ENCODE peak calls at places on chromosomes 16 and 17, in four cellular contexts. E, R, P and C are unnamed samples. For H3K4me1, the result is how much of the 10 kb centered on the place peaks cover.

GRCh38 chr16:90057738-90058173 is 19.4 kb downstream of the PRDM7 start:
- DNase-seq in E (peak), P (no peak), R (no peak), C (no peak)

GRCh38 chr17:83174859-83175550 is 95.6 kb downstream of the METRNL start:
- DNase-seq in P (peak), R (no peak), E (no peak), C (peak)

GRCh38 chr16:75836377-75837010 is 110.2 kb upstream of the CPHXL start:
- DNase-seq in P (no peak), E (no peak), R (no peak), C (no peak)

GRCh38 chr16:23608194-23608593 is 12.1 kb upstream of the NDUFAB1 start:
- DNase-seq in E (no peak), P (no peak), R (no peak), C (no peak)

GRCh38 chr16:17230932-17231581 is 239.7 kb downstream of the XYLT1 start:
- DNase-seq in E (no peak), R (no peak), P (no peak), C (no peak)

GRCh38 chr17:61331886-61332285 is 67.8 kb upstream of the TBX2 start:
- DNase-seq in P (no peak), R (no peak), E (no peak), C (no peak)

GRCh38 chr16:56477096-56477878 is 25.9 kb downstream of the OGFOD1 start:
- DNase-seq in P (no peak), R (no peak), E (peak), C (no peak)

GRCh38 chr17:70829876-70830275 is 660.5 kb downstream of the KCNJ2 start:
- DNase-seq in P (no peak), R (no peak), E (no peak), C (no peak)

GRCh38 chr17:35368086-35368824 is 5.2 kb downstream of the SLFN11 start:
- DNase-seq in P (peak), R (no peak), E (no peak), C (no peak)

GRCh38 chr16:87346517-87347060 is 29.4 kb upstream of the C16orf95 start:
- DNase-seq in P (no peak), R (no peak), E (no peak), C (no peak)

GRCh38 chr16:74623214-74623842 is 16.4 kb upstream of the GLG1 start:
- DNase-seq in E (peak), R (no peak), P (no peak), C (peak)

GRCh38 chr17:69809331-69809730 is 265.7 kb upstream of the KCNJ16 start:
- DNase-seq in R (no peak), E (no peak), P (no peak), C (no peak)

GRCh38 chr17:21262259-21262993 is 9.2 kb upstream of the NATD1 start:
- DNase-seq in P (no peak), R (no peak), E (no peak), C (no peak)

GRCh38 chr16:6949240-6949639 is 383.4 kb upstream of the RBFOX1 start:
- DNase-seq in P (no peak), E (no peak), R (no peak), C (no peak)

GRCh38 chr17:55726440-55726839 is 3.8 kb upstream of the TMEM100 start:
- DNase-seq in R (no peak), P (no peak), E (peak), C (peak)

GRCh38 chr16:76345093-76345735 is 68.0 kb downstream of the CNTNAP4 start:
- DNase-seq in R (no peak), P (no peak), E (no peak), C (no peak)

GRCh38 chr16:81357711-81358270 is 43.0 kb downstream of the GAN start:
- DNase-seq in E (no peak), R (no peak), P (no peak), C (no peak)

GRCh38 chr16:78609542-78610253 is 510.2 kb downstream of the WWOX start:
- DNase-seq in R (no peak), E (no peak), P (no peak), C (no peak)

GRCh38 chr17:70169707-70170597 is 620 bp downstream of the KCNJ2 start:
- DNase-seq in R (no peak), E (no peak), P (no peak), C (no peak)

GRCh38 chr16:18936727-18937340 is 10.6 kb upstream of the SMG1 start:
- DNase-seq in P (no peak), E (no peak), R (no peak), C (no peak)

GRCh38 chr17:81431545-81432482 is 36.6 kb downstream of the BAHCC1 start:
- DNase-seq in R (no peak), E (no peak), P (no peak), C (no peak)
- H3K4me1 ChIP-seq in R (under half), E (under half), P (under half), C (half or more)

GRCh38 chr17:40178021-40178601 is 841 bp downstream of the RAPGEFL1 start:
- DNase-seq in P (no peak), R (no peak), E (no peak), C (no peak)
- H3K4me3 ChIP-seq in P (peak), R (no peak), E (peak), C (no peak)

GRCh38 chr17:73722163-73722562 is 77.9 kb upstream of the SDK2 start:
- DNase-seq in E (no peak), P (peak), R (no peak), C (no peak)

GRCh38 chr17:73718912-73719311 is 74.7 kb upstream of the SDK2 start:
- DNase-seq in E (no peak), P (no peak), R (no peak), C (peak)

GRCh38 chr17:73718362-73718761 is 74.1 kb upstream of the SDK2 start:
- DNase-seq in E (no peak), R (no peak), P (no peak), C (no peak)

GRCh38 chr17:73719588-73720071 is 75.4 kb upstream of the SDK2 start:
- DNase-seq in P (no peak), R (no peak), E (no peak), C (peak)

GRCh38 chr17:73720187-73720834 is 76.1 kb upstream of the SDK2 start:
- DNase-seq in R (no peak), P (peak), E (no peak), C (peak)
- H3K4me1 ChIP-seq in R (under half), P (under half), E (under half), C (under half)

GRCh38 chr17:39867891-39868553 is at the start of gene ZPBP2:
- DNase-seq in R (peak), P (peak), E (no peak), C (no peak)
- H3K4me3 ChIP-seq in R (peak), P (peak), E (no peak), C (no peak)

GRCh38 chr17:1577657-1578428 is 15.3 kb upstream of the PITPNA start:
- DNase-seq in P (no peak), E (no peak), R (no peak), C (no peak)

GRCh38 chr17:1573932-1574696 is 11.5 kb upstream of the PITPNA start:
- DNase-seq in E (peak), P (peak), R (peak), C (peak)

GRCh38 chr17:1576500-1576899 is 13.9 kb upstream of the PITPNA start:
- DNase-seq in P (no peak), R (no peak), E (no peak), C (no peak)

GRCh38 chr17:1574697-1575471 is 12.3 kb upstream of the PITPNA start:
- DNase-seq in E (no peak), P (no peak), R (no peak), C (no peak)

DNA sequence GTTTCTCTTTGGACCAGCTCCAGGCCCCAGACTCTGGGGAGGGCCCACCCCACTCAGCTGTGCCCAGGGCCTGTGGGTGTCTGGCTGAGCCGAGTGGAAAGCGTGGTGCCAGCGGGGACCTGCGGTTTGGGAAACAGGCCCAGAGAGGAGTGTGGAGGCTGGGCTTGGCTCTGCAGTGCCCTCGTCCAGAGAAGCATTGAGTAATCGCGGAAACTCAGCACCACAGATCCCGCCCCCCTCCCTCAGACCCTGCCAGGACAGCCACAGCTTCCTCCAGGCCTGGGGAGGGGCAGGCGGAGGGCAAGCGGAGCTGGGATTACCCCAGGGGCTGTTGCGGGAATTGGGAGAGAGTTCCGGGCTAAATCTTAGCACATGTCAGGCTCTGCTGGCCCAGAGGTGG is 14.6 kb upstream of the PITPNA start:
- DNase-seq in R (no peak), E (peak), P (no peak), C (peak)
- H3K4me1 ChIP-seq in R (under half), E (under half), P (under half), C (under half)

GRCh38 chr17:1484060-1484535 is 8.4 kb downstream of the MYO1C start:
- DNase-seq in E (no peak), R (no peak), P (no peak), C (no peak)
- H3K4me3 ChIP-seq in E (no peak), R (no peak), P (no peak), C (no peak)

DNA sequence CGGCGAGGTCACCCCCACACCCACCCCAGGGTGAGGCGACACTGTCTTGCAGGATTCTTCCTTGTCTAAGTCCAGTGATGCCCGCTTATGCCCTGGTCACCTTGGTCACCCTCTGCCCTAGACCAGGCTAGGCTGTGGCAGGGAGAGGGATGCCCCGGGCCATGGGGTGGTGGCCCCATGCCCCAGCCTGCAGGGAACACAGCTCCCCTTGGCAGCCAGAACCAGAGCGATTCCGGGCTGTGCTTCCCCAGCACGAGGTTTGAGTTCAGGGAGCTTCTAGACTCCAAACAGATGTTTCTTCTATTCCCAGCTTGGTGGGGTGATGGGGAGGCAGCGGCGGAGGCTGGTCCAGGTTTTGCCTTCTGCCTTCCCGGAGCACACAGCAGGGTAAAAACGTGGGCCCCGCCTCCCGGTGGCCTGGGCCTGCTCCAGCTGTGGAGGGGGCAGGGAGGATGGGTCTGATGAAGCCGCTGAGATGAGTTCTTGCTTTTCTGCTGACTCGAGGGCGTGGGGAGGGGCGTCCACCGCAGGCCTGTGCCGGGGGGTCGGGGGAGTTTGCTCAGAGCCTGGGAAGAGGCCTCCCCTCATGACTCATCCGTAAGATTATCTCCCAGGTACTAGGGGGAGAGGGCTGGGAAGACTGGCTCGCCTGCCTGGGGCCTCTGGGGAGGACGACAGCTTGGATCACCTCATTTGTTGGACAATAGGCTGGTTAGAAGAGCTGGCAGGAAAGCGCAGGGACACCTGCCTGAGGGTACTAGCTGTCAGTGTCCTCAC is 15.4 kb downstream of the SMTNL2 start:
- DNase-seq in P (no peak), R (no peak), E (no peak), C (peak)
- H3K4me1 ChIP-seq in P (under half), R (under half), E (under half), C (under half)

DNA sequence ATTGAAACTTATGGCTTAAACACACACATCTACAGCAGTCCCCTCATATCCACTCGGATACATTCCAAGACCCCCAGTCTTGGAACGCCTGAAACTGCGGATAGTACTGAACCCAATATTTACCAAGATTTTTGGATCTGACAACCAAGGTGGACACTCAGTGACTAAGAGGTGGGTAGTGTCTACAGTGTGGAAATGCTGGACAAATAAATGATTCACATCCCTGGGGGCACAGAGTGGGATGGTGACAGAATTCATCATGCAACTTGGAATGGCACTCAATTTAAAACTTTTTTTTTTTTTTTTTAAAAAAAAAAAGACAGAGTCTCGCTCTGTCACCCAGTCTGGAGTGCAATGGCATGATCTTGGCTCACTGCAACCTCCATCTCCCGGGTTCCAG is 54.2 kb upstream of the TRAP1 start:
- DNase-seq in P (no peak), R (no peak), E (no peak), C (no peak)
- H3K4me3 ChIP-seq in P (no peak), R (no peak), E (no peak), C (no peak)

GRCh38 chr17:9253308-9253707 is 232.0 kb downstream of the NTN1 start:
- DNase-seq in R (no peak), P (no peak), E (no peak), C (no peak)
- H3K4me1 ChIP-seq in R (under half), P (under half), E (under half), C (under half)

DNA sequence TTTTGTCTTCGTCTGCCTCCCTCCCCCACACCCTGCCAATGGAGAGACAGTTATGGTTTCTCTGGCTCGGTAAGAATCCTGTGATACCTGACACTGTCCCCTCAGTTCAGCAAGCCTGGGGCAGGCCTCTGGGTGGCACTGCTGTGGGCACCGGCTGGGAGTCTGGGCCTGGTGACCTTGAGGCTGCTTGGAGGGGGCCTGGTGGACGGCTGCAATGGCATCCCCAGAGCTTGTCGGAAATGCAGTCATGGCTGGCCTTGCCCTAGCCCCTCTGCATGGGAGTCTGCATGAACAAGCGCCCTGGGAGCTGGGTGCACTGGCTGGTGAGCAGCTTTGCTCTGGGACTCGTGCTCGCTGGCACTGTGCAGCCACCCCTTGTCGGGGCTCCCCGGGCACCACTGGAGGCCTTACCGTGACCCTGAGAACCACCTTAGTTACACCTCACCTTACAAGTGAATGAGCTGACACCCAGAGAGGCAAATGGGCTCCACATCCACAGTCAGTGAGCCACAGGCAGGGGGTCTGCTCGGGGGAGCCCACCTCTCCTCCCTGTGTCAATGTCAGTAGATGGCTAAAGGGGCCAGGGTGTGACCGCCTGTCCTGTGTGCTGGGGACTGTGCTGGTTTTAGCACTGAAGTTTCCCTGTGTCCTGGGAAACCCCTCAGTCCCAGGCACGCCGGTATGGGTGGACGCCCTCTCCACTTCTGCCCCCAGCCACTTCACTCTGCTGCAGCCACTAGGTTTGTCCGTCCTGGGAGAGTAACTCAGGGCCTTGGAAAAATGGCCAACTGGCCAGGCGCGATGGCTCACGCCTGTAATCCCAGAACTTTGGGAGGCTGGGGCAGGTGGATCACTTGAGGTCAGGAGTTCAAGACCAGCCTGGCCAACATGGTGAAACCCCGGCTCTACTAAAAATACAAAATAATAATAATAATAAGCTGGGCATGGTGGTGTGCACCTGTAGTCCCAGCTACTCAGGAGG is 1.4 kb downstream of the LGALS3BP start:
- DNase-seq in E (no peak), P (no peak), R (no peak), C (no peak)
- H3K4me3 ChIP-seq in E (peak), P (no peak), R (no peak), C (no peak)